ENCODE peak calls at places on chromosomes 7 and 10, in four cellular contexts. U is hepatocyte, T is PC-9, W is H9. M is an unnamed sample.

GRCh38 chr10:103470755-103471653 is 8.0 kb downstream of the CALHM3 start:
- DNase-seq in U (no peak), W (peak; percentile 64), T (peak; percentile 67), M (no peak)

GRCh38 chr10:31884386-31884785 is 44.2 kb downstream of the ARHGAP12 start:
- DNase-seq in W (no peak), U (no peak), T (no peak), M (no peak)

GRCh38 chr10:124155781-124156401 is 62.5 kb upstream of the CHST15 start:
- DNase-seq in W (no peak), T (peak; percentile 55), U (no peak), M (no peak)

GRCh38 chr10:103197177-103197576 is 4.1 kb upstream of the NT5C2 start:
- DNase-seq in T (peak; percentile 39), U (peak; percentile 61), W (no peak), M (no peak)

GRCh38 chr10:15748137-15748536 is 28.4 kb upstream of the ITGA8 start:
- DNase-seq in U (no peak), W (no peak), T (no peak), M (no peak)

GRCh38 chr10:103659674-103660363 is 166.3 kb downstream of the NEURL1 start:
- DNase-seq in U (peak; percentile 73), W (no peak), T (peak; percentile 50), M (no peak)

GRCh38 chr10:28677889-28678686 is 767 bp downstream of the BAMBI start:
- DNase-seq in T (no peak), W (peak; percentile 42), U (peak; percentile 49), M (no peak)

GRCh38 chr7:151086802-151087246 is 549 bp downstream of the AGAP3 start:
- DNase-seq in T (peak; percentile 39), W (no peak), U (peak; percentile 55), M (no peak)

GRCh38 chr10:95289003-95289920 is 1.5 kb downstream of the PDLIM1 start:
- DNase-seq in W (peak; percentile 60), T (peak; percentile 47), U (peak; percentile 56), M (no peak)

GRCh38 chr10:123519861-123520260 is 146.3 kb upstream of the GPR26 start:
- DNase-seq in T (no peak), U (no peak), W (no peak), M (no peak)

GRCh38 chr10:52019078-52019644 is 294.9 kb upstream of the DKK1 start:
- DNase-seq in T (no peak), W (no peak), U (no peak), M (no peak)

GRCh38 chr10:92690211-92691041 is 671 bp downstream of the HHEX start:
- DNase-seq in U (peak; percentile 60), T (peak; percentile 64), W (peak; percentile 44), M (no peak)

GRCh38 chr7:124765401-124766352 is at the start of gene GPR37:
- DNase-seq in T (peak; percentile 87), U (peak; percentile 84), W (peak; percentile 95), M (no peak)

GRCh38 chr7:149621776-149622175 is 124.2 kb upstream of the ZNF746 start:
- DNase-seq in U (no peak), T (no peak), W (no peak), M (no peak)

GRCh38 chr7:47757946-47758371 is 176.0 kb upstream of the TNS3 start:
- DNase-seq in T (no peak), W (no peak), U (peak; percentile 70), M (peak; percentile 17)

GRCh38 chr7:69147631-69148030 is 450.6 kb upstream of the AUTS2 start:
- DNase-seq in W (no peak), T (no peak), U (no peak), M (no peak)

GRCh38 chr10:48365668-48366067 is 59.2 kb downstream of the MAPK8 start:
- DNase-seq in W (no peak), T (no peak), U (no peak), M (peak; percentile 15)

GRCh38 chr10:86690231-86690630 is 21.9 kb downstream of the LDB3 start:
- DNase-seq in U (no peak), W (no peak), T (no peak), M (no peak)

GRCh38 chr7:156680281-156680680 is 39.7 kb downstream of the RNF32 start:
- DNase-seq in U (no peak), T (no peak), W (no peak), M (no peak)

GRCh38 chr7:129657363-129657762 is 45.8 kb downstream of the NRF1 start:
- DNase-seq in W (no peak), U (no peak), T (peak; percentile 38), M (peak; percentile 61)

DNA sequence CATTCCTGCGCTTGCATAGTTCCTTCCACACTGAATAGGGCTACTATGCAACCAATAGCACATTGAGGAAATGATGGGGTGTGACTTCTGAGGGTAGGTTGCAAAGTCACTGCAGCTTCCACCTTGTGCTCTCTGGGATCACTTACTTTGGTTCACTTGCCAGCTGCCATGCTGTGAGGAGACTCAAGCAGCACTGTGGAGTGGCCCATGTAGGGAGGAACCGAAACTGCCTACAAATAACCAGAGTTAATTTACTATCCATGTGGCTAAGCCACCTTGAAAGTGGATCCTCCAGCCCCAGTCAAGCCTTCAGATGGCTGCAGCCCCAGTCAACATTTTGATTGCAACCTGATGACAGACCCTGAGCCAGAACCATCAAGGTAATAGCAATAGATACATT is 64.3 kb downstream of the FAM204A start:
- DNase-seq in W (no peak), T (no peak), U (no peak), M (no peak)
- H3K4me2 ChIP-seq in W (no peak overlapping the region), T (no peak overlapping the region), U (no peak overlapping the region), M (no peak overlapping the region)

GRCh38 chr7:77481615-77482014 is 55.5 kb upstream of the PTPN12 start:
- DNase-seq in W (no peak), U (peak; percentile 24), T (peak; percentile 59), M (no peak)
- H3K4me2 ChIP-seq in W (no peak overlapping the region), U (no peak overlapping the region), T (peak overlapping the region; percentile 57), M (peak overlapping the region; percentile 27)

DNA sequence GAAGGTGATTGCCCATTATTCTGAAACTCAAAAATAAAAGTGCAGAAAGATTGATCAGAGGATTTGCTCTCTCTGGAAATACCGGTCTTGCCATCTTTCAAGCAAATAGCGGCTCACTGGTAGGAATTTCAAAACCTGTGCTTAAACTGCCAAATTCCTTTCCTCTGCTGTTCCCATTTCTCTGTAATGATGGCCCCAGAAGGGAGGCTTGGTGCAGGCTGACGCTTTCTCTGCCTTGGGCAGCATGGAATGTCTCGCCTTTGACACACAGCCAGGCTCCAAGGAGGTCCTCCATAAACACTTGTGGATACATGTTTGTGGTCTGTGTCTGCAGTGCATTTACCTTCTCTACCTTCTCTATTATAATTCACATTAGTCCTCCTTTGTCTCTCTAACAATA is 146.8 kb downstream of the HIBADH start:
- DNase-seq in T (no peak), W (no peak), U (no peak), M (no peak)
- H3K4me2 ChIP-seq in T (no peak overlapping the region), W (no peak overlapping the region), U (no peak overlapping the region), M (no peak overlapping the region)

GRCh38 chr7:90791596-90791995 is 195.5 kb downstream of the CDK14 start:
- DNase-seq in U (no peak), W (no peak), T (no peak), M (no peak)
- H3K4me2 ChIP-seq in U (no peak overlapping the region), W (no peak overlapping the region), T (no peak overlapping the region), M (no peak overlapping the region)

GRCh38 chr7:17560516-17560915 is 262.1 kb downstream of the AHR start:
- DNase-seq in T (peak; percentile 13), U (no peak), W (no peak), M (peak; percentile 77)
- H3K4me2 ChIP-seq in T (no peak overlapping the region), U (peak overlapping the region; percentile 39), W (no peak overlapping the region), M (peak overlapping the region; percentile 58)

DNA sequence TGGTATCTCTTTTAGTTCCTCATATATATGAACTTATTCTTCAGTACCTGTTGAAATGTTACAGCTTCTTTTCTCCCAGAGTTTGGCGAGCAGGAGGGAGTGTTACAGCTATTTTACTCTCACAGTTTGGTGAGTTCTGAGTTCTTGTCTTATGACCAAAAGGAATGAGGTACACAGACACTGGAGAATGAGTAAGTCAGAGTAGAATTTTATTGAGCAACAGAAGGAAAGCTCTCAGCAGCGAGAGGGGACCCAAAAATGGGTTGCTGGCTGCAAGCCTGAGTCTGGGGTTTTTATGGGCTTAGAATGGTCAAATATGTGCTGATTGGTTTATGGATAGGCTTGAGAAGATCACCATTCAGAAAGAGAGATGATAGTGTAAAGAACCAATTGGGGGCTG is 175.2 kb downstream of the CDK14 start:
- DNase-seq in U (no peak), W (no peak), T (no peak), M (no peak)
- H3K4me2 ChIP-seq in U (no peak overlapping the region), W (no peak overlapping the region), T (no peak overlapping the region), M (no peak overlapping the region)

GRCh38 chr7:107322015-107322414 is 147.8 kb upstream of the GPR22 start:
- DNase-seq in U (no peak), T (no peak), W (no peak), M (no peak)
- H3K4me2 ChIP-seq in U (no peak overlapping the region), T (no peak overlapping the region), W (no peak overlapping the region), M (no peak overlapping the region)

GRCh38 chr7:81769891-81770818 is at the start of gene HGF:
- DNase-seq in U (peak; percentile 60), T (no peak), W (peak; percentile 49), M (no peak)
- H3K4me2 ChIP-seq in U (peak within 1 kb of the TSS; percentile 75), T (no peak within 1 kb of the TSS), W (peak within 1 kb of the TSS; percentile 34), M (peak within 1 kb of the TSS; percentile 57)

GRCh38 chr7:21128418-21128817 is 299.5 kb upstream of the SP4 start:
- DNase-seq in W (no peak), U (peak; percentile 19), T (no peak), M (no peak)
- H3K4me2 ChIP-seq in W (no peak overlapping the region), U (peak overlapping the region; percentile 19), T (peak overlapping the region; percentile 4), M (no peak overlapping the region)

DNA sequence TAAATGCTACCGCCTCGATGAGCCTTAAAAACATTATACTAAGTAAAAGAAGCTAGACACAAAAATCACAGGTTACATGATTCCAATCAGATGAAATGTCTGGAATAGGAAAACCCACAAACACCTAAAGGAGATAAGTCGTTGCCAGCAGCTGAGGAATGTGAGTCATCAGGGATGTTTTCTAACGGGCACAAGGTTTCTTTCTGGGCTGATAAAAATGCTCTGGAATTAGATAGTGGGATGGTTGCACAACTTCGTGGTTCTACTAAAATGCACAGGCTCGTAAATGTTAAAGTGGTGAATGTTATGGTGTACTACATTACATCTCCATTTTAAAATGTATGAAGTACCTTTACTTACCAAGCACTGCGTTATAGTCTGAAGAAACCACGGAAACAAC is 9.7 kb downstream of the ABLIM1 start:
- DNase-seq in U (peak; percentile 59), T (peak; percentile 21), W (no peak), M (no peak)
- H3K4me2 ChIP-seq in U (no peak overlapping the region), T (peak overlapping the region; percentile 3), W (no peak overlapping the region), M (peak overlapping the region; percentile 68)